ENCODE peak calls at places on chromosomes 3 and 15, in ten cellular contexts. G is left lung; X is activated T-cell treated with anti-CD3 and anti-CD28 coated beads for 24 hours; Z is HCT116; J is OCI-LY7; H is DMS79 treated with DMSO at 0.1 percent for 48 hours; F is IMR-90; O is NCI-H460; R is C1 segment of cervical spinal cord; Y is CD4-positive, alpha-beta memory T cell. U is an unnamed sample.
A peak's percentile ranks its signal among the peaks of the same experiment; 100 is the strongest.

GRCh38 chr3:28388978-28389377 is 40.4 kb upstream of the AZI2 start:
- DNase-seq in G (no peak), X (no peak), Z (no peak), J (no peak), H (no peak), F (no peak), O (no peak), R (no peak), Y (no peak), U (no peak)

GRCh38 chr3:151383956-151384355 is 597 bp downstream of the P2RY12 start:
- DNase-seq in G (no peak), X (no peak), Z (no peak), J (peak; percentile 47), H (no peak), F (no peak), O (no peak), R (no peak), Y (no peak), U (no peak)

GRCh38 chr3:69882560-69882959 is 117.0 kb upstream of the SAMMSON start:
- DNase-seq in G (no peak), X (no peak), Z (no peak), J (no peak), H (no peak), F (no peak), O (no peak), R (no peak), Y (no peak), U (no peak)

GRCh38 chr3:10928961-10929471 is 63.5 kb upstream of the SLC6A1 start:
- DNase-seq in G (no peak), X (no peak), Z (no peak), J (no peak), H (no peak), F (no peak), O (no peak), R (no peak), Y (no peak), U (no peak)

GRCh38 chr3:106114848-106115247 is 246.0 kb upstream of the CBLB start:
- DNase-seq in G (no peak), X (no peak), Z (no peak), J (no peak), H (no peak), F (peak; percentile 44), O (peak; percentile 65), R (no peak), Y (no peak), U (no peak)

GRCh38 chr15:69074843-69075224 is 60.3 kb downstream of the NOX5 start:
- DNase-seq in G (no peak), X (no peak), Z (no peak), J (no peak), H (peak; percentile 28), F (no peak), O (no peak), R (no peak), Y (no peak), U (no peak)

GRCh38 chr3:192187485-192188051 is 539.8 kb downstream of the FGF12 start:
- DNase-seq in G (no peak), X (no peak), Z (no peak), J (no peak), H (no peak), F (no peak), O (no peak), R (no peak), Y (no peak), U (no peak)

GRCh38 chr3:143172313-143173054 is 52.9 kb downstream of the CHST2 start:
- DNase-seq in G (no peak), X (no peak), Z (no peak), J (no peak), H (no peak), F (no peak), O (no peak), R (no peak), Y (no peak), U (no peak)

GRCh38 chr3:42658771-42659390 is 5.4 kb downstream of the ZBTB47 start:
- DNase-seq in G (no peak), X (no peak), Z (no peak), J (no peak), H (no peak), F (no peak), O (no peak), R (no peak), Y (no peak), U (no peak)

GRCh38 chr3:191301017-191301416 is 28.2 kb upstream of the CCDC50 start:
- DNase-seq in G (no peak), X (no peak), Z (no peak), J (peak; percentile 73), H (no peak), F (no peak), O (no peak), R (no peak), Y (no peak), U (no peak)

GRCh38 chr3:66858656-66859381 is 139.3 kb upstream of the KBTBD8 start:
- DNase-seq in G (no peak), X (no peak), Z (no peak), J (no peak), H (no peak), F (no peak), O (no peak), R (no peak), Y (no peak), U (no peak)

GRCh38 chr3:89216021-89216739 is 108.8 kb downstream of the EPHA3 start:
- DNase-seq in G (no peak), X (no peak), Z (no peak), J (no peak), H (no peak), F (peak; percentile 17), O (no peak), R (no peak), Y (no peak), U (no peak)

GRCh38 chr15:80816049-80816653 is 37.0 kb downstream of the CEMIP start:
- DNase-seq in G (no peak), X (no peak), Z (no peak), J (no peak), H (no peak), F (no peak), O (no peak), R (no peak), Y (no peak), U (no peak)

GRCh38 chr15:90232196-90232595 is 1.5 kb downstream of the CIB1 start:
- DNase-seq in G (no peak), X (no peak), Z (no peak), J (peak; percentile 48), H (no peak), F (no peak), O (no peak), R (no peak), Y (no peak), U (no peak)

GRCh38 chr3:46946856-46947544 is 29.5 kb downstream of the CCDC12 start:
- DNase-seq in G (no peak), X (peak; percentile 37), Z (no peak), J (no peak), H (no peak), F (peak; percentile 31), O (no peak), R (no peak), Y (peak; percentile 64), U (no peak)

GRCh38 chr15:38652183-38652794 is 87.7 kb upstream of the RASGRP1 start:
- DNase-seq in G (no peak), X (no peak), Z (no peak), J (peak; percentile 38), H (no peak), F (no peak), O (no peak), R (no peak), Y (no peak), U (no peak)

GRCh38 chr15:82093774-82094211 is 48.0 kb upstream of the MEX3B start:
- DNase-seq in G (no peak), X (no peak), Z (no peak), J (no peak), H (no peak), F (peak; percentile 97), O (peak; percentile 84), R (no peak), Y (no peak), U (no peak)

GRCh38 chr3:160941885-160942494 is 163.2 kb downstream of the B3GALNT1 start:
- DNase-seq in G (peak; percentile 35), X (peak; percentile 63), Z (peak; percentile 58), J (peak; percentile 64), H (no peak), F (peak; percentile 61), O (peak; percentile 58), R (no peak), Y (peak; percentile 56), U (peak; percentile 51)

GRCh38 chr15:71121442-71121841 is 6.2 kb downstream of the THSD4 start:
- DNase-seq in G (no peak), X (no peak), Z (no peak), J (no peak), H (no peak), F (no peak), O (no peak), R (no peak), Y (no peak), U (no peak)

GRCh38 chr15:64134322-64134829 is 17.2 kb upstream of the SNX22 start:
- DNase-seq in G (peak; percentile 65), X (no peak), Z (no peak), J (no peak), H (peak; percentile 68), F (peak; percentile 44), O (no peak), R (no peak), Y (no peak), U (no peak)

GRCh38 chr3:79326642-79327041 is 441.2 kb downstream of the ROBO1 start:
- DNase-seq in G (no peak), X (no peak), Z (no peak), J (no peak), H (no peak), F (peak; percentile 46), O (no peak), R (no peak), Y (no peak), U (no peak)

GRCh38 chr15:59953392-59953883 is 50.7 kb upstream of the FOXB1 start:
- DNase-seq in G (no peak), X (no peak), Z (no peak), J (no peak), H (peak; percentile 61), F (no peak), O (no peak), R (no peak), Y (no peak), U (no peak)

U was measured in naive thymus-derived CD4-positive, alpha-beta T cell.